ENCODE peak calls at places on chromosome 1, in five cellular contexts. F, D, B, U and Z are unnamed samples.

GRCh38 chr1:201740086-201740541 is 88.8 kb upstream of the IPO9 start:
- DNase-seq in B (no peak), U (no peak), D (no peak), F (no peak), Z (no peak)

GRCh38 chr1:66723985-66724384 is 28.3 kb upstream of the DYNLT5 start:
- DNase-seq in F (no peak), D (no peak), U (no peak), B (no peak), Z (no peak)

GRCh38 chr1:196723325-196724185 is 51.1 kb upstream of the CFHR3 start:
- DNase-seq in B (no peak), U (peak; percentile 68), D (no peak), F (peak; percentile 80), Z (peak; percentile 25)

GRCh38 chr1:153513023-153513422 is 22.8 kb downstream of the S100A6 start:
- DNase-seq in D (no peak), U (peak; percentile 44), B (no peak), F (no peak), Z (no peak)

GRCh38 chr1:27141266-27142003 is 13.5 kb downstream of the SLC9A1 start:
- DNase-seq in B (no peak), D (no peak), U (no peak), F (peak; percentile 70), Z (no peak)

GRCh38 chr1:238468068-238468467 is 577.3 kb upstream of the ZP4 start:
- DNase-seq in D (no peak), B (no peak), U (no peak), F (no peak), Z (no peak)

GRCh38 chr1:170168263-170168662 is 22.5 kb downstream of the NTMT2 start:
- DNase-seq in B (no peak), D (no peak), U (no peak), F (no peak), Z (no peak)

GRCh38 chr1:109793089-109793485 is 29.4 kb upstream of the EPS8L3 start:
- DNase-seq in F (no peak), B (no peak), D (no peak), U (no peak), Z (peak; percentile 37)

GRCh38 chr1:205594846-205595245 is 37.0 kb downstream of the ELK4 start:
- DNase-seq in D (no peak), B (no peak), U (no peak), F (no peak), Z (no peak)

GRCh38 chr1:174815474-174815908 is 184.3 kb upstream of the CACYBP start:
- DNase-seq in U (no peak), D (no peak), B (no peak), F (no peak), Z (no peak)

GRCh38 chr1:63732666-63733065 is 41.2 kb upstream of the ROR1 start:
- DNase-seq in B (no peak), F (no peak), U (peak; percentile 41), D (no peak), Z (no peak)

GRCh38 chr1:234628099-234628498 is 18.1 kb upstream of the IRF2BP2 start:
- DNase-seq in D (no peak), B (no peak), U (peak; percentile 77), F (peak; percentile 70), Z (no peak)

GRCh38 chr1:184597652-184598357 is 156.9 kb downstream of the EDEM3 start:
- DNase-seq in D (no peak), B (no peak), U (no peak), F (no peak), Z (no peak)

GRCh38 chr1:6365047-6365446 is 28.5 kb downstream of the ACOT7 start:
- DNase-seq in B (no peak), F (no peak), U (no peak), D (no peak), Z (no peak)

GRCh38 chr1:39061951-39062350 is 35.8 kb downstream of the NDUFS5 start:
- DNase-seq in U (peak; percentile 38), B (no peak), F (no peak), D (no peak), Z (no peak)

GRCh38 chr1:207822124-207822601 is 70.3 kb downstream of the CD46 start:
- DNase-seq in B (no peak), D (no peak), F (no peak), U (no peak), Z (no peak)

GRCh38 chr1:183033205-183033604 is 10.0 kb downstream of the LAMC1 start:
- DNase-seq in U (no peak), B (no peak), D (no peak), F (no peak), Z (no peak)

GRCh38 chr1:12244585-12244984 is 14.8 kb downstream of the VPS13D start:
- DNase-seq in F (no peak), D (no peak), U (no peak), B (no peak), Z (no peak)

GRCh38 chr1:106986603-106987002 is 69.9 kb upstream of the PRMT6 start:
- DNase-seq in B (no peak), U (no peak), F (no peak), D (no peak), Z (no peak)

GRCh38 chr1:44947060-44947773 is 39.2 kb downstream of the EIF2B3 start:
- DNase-seq in F (peak; percentile 33), U (no peak), D (no peak), B (no peak), Z (no peak)

GRCh38 chr1:94672934-94673333 is 131.4 kb upstream of the F3 start:
- DNase-seq in F (no peak), U (no peak), D (no peak), B (no peak), Z (no peak)

GRCh38 chr1:48923116-48923515 is 146.4 kb upstream of the BEND5 start:
- DNase-seq in U (no peak), F (no peak), B (no peak), D (no peak), Z (no peak)

GRCh38 chr1:89440911-89441310 is 77.1 kb downstream of the GBP6 start:
- DNase-seq in D (no peak), F (no peak), U (no peak), B (no peak), Z (no peak)

GRCh38 chr1:108643492-108644333 is 17.2 kb downstream of the HENMT1 start:
- DNase-seq in D (no peak), F (peak; percentile 68), B (no peak), U (peak; percentile 63), Z (peak; percentile 86)

GRCh38 chr1:183306317-183307042 is 111.7 kb downstream of the NMNAT2 start:
- DNase-seq in U (peak; percentile 29), F (peak; percentile 86), D (no peak), B (no peak), Z (no peak)

GRCh38 chr1:94106716-94107115 is 14.2 kb downstream of the ABCA4 start:
- DNase-seq in D (no peak), U (no peak), B (no peak), F (no peak), Z (no peak)

GRCh38 chr1:69929278-69930057 is 275.9 kb downstream of the LRRC40 start:
- DNase-seq in U (no peak), B (no peak), F (no peak), D (no peak), Z (no peak)

GRCh38 chr1:151990856-151991198 is 2.8 kb downstream of the S100A10 start:
- DNase-seq in D (no peak), F (peak; percentile 55), B (no peak), U (peak; percentile 70), Z (no peak)
- H3K4me3 ChIP-seq in D (peak overlapping the region; percentile 98), F (no peak overlapping the region), B (peak overlapping the region; percentile 99), U (peak overlapping the region; percentile 87), Z (no peak overlapping the region)

GRCh38 chr1:54763814-54764131 is 550 bp downstream of the PARS2 start:
- DNase-seq in B (no peak), D (no peak), U (no peak), F (no peak), Z (no peak)

GRCh38 chr1:54767526-54767925 is 3.2 kb upstream of the PARS2 start:
- DNase-seq in U (no peak), F (no peak), D (no peak), B (no peak), Z (no peak)

GRCh38 chr1:54766726-54767125 is 2.4 kb upstream of the PARS2 start:
- DNase-seq in U (no peak), B (no peak), F (no peak), D (no peak), Z (no peak)

GRCh38 chr1:54764922-54765561 is 719 bp upstream of the PARS2 start:
- DNase-seq in U (no peak), F (no peak), B (no peak), D (no peak), Z (no peak)

GRCh38 chr1:54764132-54764921 is at the start of gene PARS2:
- DNase-seq in F (peak; percentile 98), B (peak; percentile 89), D (peak; percentile 93), U (peak; percentile 98), Z (peak; percentile 98)
- TF ChIP-seq POLR2A in F (peak; percentile 83), B (peak; percentile 73), D (peak; percentile 63), U (peak; percentile 84), Z (peak; percentile 62)

DNA sequence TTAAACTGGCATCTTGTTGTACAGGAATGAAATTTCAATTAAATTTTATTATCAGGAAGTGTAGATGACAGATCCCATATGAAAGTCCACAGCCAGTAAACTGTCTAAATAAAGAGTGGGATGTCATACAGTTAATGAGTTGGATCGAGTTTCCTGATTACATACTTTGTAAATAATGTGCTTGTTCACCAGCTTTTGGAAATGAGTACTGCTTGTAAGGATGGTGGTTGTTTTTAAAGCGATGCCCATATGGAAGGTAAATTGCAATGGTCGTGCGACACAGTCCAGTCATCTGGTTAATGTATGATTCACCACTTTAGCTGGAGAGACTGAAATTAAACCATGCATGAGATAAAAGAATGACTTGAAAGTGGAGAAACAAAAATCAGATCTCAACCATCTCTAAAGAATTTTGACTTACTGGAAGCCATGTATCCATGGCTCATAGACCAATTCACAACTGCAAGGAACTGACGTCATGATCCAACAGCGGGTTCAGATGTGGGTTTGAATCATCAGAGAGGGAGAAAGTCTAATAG is 48.8 kb downstream of the MAP10 start:
- DNase-seq in F (no peak), B (no peak), D (no peak), U (no peak), Z (no peak)
- H3K4me3 ChIP-seq in F (no peak overlapping the region), B (no peak overlapping the region), D (no peak overlapping the region), U (no peak overlapping the region), Z (no peak overlapping the region)

DNA sequence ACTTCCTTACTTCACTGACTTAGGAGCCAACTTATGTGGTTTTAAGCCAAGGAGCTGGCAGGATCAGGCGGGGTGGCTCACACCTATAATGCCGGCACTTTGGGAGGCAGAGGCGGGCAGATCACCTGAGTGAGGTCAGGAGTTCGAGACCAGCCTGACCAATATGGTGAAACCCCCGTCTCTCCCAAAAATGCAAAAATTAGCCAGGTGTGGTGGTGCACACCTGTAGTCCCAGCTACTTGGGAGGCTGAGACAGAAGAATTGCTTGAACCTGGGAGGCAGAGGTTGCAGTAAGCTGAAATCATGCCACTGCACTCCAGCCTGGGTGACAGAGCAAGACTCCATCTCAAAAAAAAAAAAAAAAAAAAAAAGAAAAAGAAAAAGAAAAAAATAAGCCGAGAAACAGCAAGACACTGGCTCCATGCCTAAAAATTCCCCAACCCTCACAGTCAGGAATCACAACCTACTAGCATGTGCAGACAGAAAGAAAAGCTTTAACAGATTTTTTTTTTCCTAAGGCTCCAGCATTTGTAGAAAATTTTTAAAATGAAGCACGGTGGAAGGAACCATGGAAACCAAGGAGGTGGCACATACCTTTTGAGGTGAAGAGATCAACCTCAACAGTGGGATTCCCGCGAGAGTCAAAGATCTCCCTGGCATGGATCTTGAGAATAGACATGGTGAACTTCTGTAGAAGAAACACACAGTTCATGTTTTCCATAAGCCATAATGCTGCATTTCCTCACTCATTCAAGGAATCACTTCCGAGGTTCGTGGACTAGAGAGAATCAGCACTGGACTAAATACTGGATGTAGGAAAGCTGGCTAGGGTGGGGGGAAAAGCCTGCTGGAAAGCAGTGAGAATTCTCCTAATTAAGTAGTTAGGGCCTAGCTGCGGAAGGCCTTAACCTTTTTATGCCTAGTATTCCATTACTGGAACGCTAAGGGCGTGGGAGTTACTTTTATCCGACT is 4.0 kb downstream of the ENO1 start:
- DNase-seq in B (no peak), F (no peak), D (no peak), U (no peak), Z (no peak)
- TF ChIP-seq POLR2A in B (no peak), F (no peak), D (no peak), U (no peak), Z (no peak)